ENCODE peak calls at places on chromosomes 2 and 18, in five cellular contexts. F is breast epithelium, E is heart left ventricle, G is uterus, U is endothelial cell. R is an unnamed sample.

GRCh38 chr2:161112885-161113284 is 47.3 kb upstream of the TANK start:
- DNase-seq in E (no peak), F (no peak), G (no peak), U (no peak), R (no peak)

GRCh38 chr18:44747157-44747556 is 66.5 kb downstream of the SETBP1 start:
- DNase-seq in G (no peak), E (no peak), F (no peak), U (no peak), R (no peak)

GRCh38 chr2:219522111-219523030 is 8.1 kb downstream of the ASIC4 start:
- DNase-seq in G (peak), U (peak), F (no peak), E (no peak), R (no peak)

GRCh38 chr2:96683972-96684820 is 41.6 kb downstream of the FER1L5 start:
- DNase-seq in G (no peak), U (no peak), F (no peak), E (no peak), R (no peak)

GRCh38 chr2:148201075-148202004 is 180.4 kb downstream of the MBD5 start:
- DNase-seq in U (peak), E (peak), F (no peak), G (no peak), R (peak)

GRCh38 chr2:96891591-96892333 is 21.9 kb upstream of the SEMA4C start:
- DNase-seq in G (peak), E (peak), U (no peak), F (no peak), R (no peak)

GRCh38 chr2:241689306-241689705 is 2.7 kb upstream of the DTYMK start:
- DNase-seq in G (no peak), F (no peak), U (no peak), E (no peak), R (no peak)

GRCh38 chr2:9288233-9288632 is 81.6 kb downstream of the ASAP2 start:
- DNase-seq in G (no peak), E (no peak), F (no peak), U (no peak), R (no peak)

GRCh38 chr2:241235396-241235795 is 46.9 kb downstream of the ANO7 start:
- DNase-seq in U (no peak), F (no peak), G (no peak), E (no peak), R (no peak)

GRCh38 chr18:10482363-10482984 is 28.0 kb downstream of the APCDD1 start:
- DNase-seq in U (no peak), G (no peak), F (no peak), E (no peak), R (no peak)
- TF ChIP-seq CTCF in U (no peak), G (no peak), F (no peak), E (no peak), R (peak)

GRCh38 chr2:208300847-208301618 is 35.0 kb downstream of the PIKFYVE start:
- DNase-seq in U (no peak), G (no peak), E (no peak), F (no peak), R (no peak)
- TF ChIP-seq CTCF in U (no peak), G (no peak), E (no peak), F (no peak), R (no peak)

GRCh38 chr2:20676353-20677215 is 9.6 kb downstream of the GDF7 start:
- DNase-seq in F (no peak), E (no peak), U (no peak), G (no peak), R (peak)
- TF ChIP-seq CTCF in F (no peak), E (no peak), U (peak), G (peak), R (peak)

DNA sequence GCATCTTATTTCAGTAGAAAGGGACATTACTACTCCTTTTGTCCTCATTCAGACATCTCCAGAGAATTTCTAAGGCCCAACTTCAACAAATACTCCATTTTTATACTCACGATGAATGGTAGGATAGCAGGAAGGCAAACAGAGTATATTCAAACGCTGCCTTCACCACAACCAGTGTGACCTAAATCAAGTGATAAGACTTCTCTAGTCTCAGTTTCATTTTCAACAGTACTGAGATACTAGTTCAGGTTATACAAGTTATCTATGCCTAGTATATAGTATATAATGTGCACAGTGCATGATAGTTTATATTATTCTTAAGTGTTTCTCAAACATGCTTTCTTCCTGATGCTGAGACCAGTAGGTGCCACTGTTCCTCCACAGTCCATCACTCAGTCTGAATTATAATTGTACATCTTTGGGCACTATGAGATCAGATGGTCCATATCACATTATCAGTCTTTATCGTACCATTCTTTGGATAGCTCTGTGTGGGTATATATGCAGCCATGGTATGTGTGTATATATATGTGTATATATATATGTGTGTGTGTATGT is 66.3 kb upstream of the RPE start:
- DNase-seq in U (no peak), G (no peak), F (no peak), E (no peak), R (no peak)
- TF ChIP-seq CTCF in U (no peak), G (no peak), F (no peak), E (no peak), R (no peak)

GRCh38 chr2:236576053-236576452 is 6.4 kb downstream of the ACKR3 start:
- DNase-seq in U (no peak), G (no peak), E (no peak), F (no peak), R (no peak)
- TF ChIP-seq CTCF in U (no peak), G (no peak), E (no peak), F (no peak), R (no peak)

GRCh38 chr2:230323385-230324106 is 3.4 kb upstream of the SP140L start:
- DNase-seq in F (no peak), G (no peak), U (no peak), E (no peak), R (no peak)
- TF ChIP-seq CTCF in F (no peak), G (no peak), U (no peak), E (no peak), R (no peak)

GRCh38 chr2:120960994-120961393 is 225.3 kb downstream of the GLI2 start:
- DNase-seq in U (no peak), G (no peak), E (no peak), F (no peak), R (no peak)

GRCh38 chr2:120956486-120957156 is 221.0 kb downstream of the GLI2 start:
- DNase-seq in U (no peak), E (no peak), F (no peak), G (no peak), R (no peak)

GRCh38 chr2:120957905-120958304 is 222.2 kb downstream of the GLI2 start:
- DNase-seq in G (no peak), F (no peak), E (no peak), U (no peak), R (no peak)

GRCh38 chr2:120959426-120959825 is 223.8 kb downstream of the GLI2 start:
- DNase-seq in U (no peak), G (peak), F (peak), E (peak), R (no peak)

DNA sequence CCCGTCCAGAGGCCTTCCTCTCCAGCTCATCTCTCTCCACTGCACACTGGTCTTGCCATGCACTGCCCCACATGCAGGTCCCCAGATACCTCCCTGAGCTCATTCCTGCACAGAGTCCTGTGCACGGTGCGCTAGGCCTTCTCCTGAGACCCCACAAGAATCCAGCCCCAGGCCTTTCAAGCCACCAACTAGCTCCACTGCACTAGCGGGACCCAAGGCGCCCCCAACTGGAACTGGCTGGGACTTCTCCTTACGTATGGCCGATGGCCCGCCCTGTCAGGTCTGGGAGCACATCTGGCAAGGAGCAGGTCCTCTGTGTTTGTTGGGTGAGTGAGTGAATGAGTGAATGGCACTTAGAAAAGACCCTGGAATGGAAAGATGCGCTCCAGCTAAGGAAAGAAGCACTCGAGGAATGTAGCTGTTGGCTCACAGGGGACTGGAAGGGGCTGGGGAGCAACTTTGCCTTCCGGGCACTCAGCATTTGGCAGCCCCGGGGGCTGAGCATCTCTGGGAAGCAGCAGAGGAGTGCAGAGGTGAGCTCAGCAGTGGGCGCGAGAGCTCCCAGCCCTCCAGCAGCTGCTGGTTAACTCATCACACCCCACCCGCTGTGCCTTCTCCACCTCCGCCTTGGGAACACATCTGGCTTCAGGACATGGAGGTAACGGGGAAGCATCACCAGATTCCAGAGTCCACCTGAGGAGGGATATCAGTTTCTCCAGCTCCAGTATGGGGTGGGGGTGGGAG is 223.1 kb downstream of the GLI2 start:
- DNase-seq in E (no peak), U (peak), F (no peak), G (no peak), R (no peak)
- TF ChIP-seq CTCF in E (no peak), U (peak), F (no peak), G (no peak), R (peak)

GRCh38 chr2:110679337-110679707 is 1.5 kb upstream of the BUB1 start:
- DNase-seq in F (no peak), U (no peak), E (no peak), G (no peak), R (no peak)
- TF ChIP-seq CTCF in F (no peak), U (no peak), E (no peak), G (no peak), R (peak)

R was measured in GM06990.